ENCODE peak calls at places on chromosome 3, in six cellular contexts. H, Z, Y, L, M and T are unnamed samples.

GRCh38 chr3:184337315-184337714 is at the start of gene FAM131A:
- DNase-seq in M (no peak), H (no peak), Z (no peak), L (no peak), Y (no peak), T (no peak)

GRCh38 chr3:146274833-146275232 is 23.9 kb upstream of the PLSCR4 start:
- DNase-seq in L (no peak), H (no peak), M (no peak), Z (no peak), Y (no peak), T (no peak)

GRCh38 chr3:41162541-41162940 is 36.8 kb upstream of the CTNNB1 start:
- DNase-seq in Z (no peak), H (no peak), M (no peak), Y (no peak), L (no peak), T (no peak)

GRCh38 chr3:189233225-189233858 is 61.6 kb downstream of the TPRG1 start:
- DNase-seq in Z (peak), L (no peak), H (peak), Y (peak), M (peak), T (peak)

GRCh38 chr3:82054849-82055248 is 293.4 kb upstream of the GBE1 start:
- DNase-seq in H (no peak), Z (no peak), L (no peak), Y (no peak), M (no peak), T (no peak)

GRCh38 chr3:156429125-156429524 is 125.8 kb downstream of the SSR3 start:
- DNase-seq in Y (no peak), H (no peak), L (no peak), Z (no peak), M (no peak), T (no peak)

GRCh38 chr3:28586325-28586724 is 237.7 kb upstream of the AZI2 start:
- DNase-seq in M (no peak), Z (no peak), H (no peak), L (no peak), Y (no peak), T (no peak)

GRCh38 chr3:18425641-18426403 is 683 bp upstream of the SATB1 start:
- DNase-seq in M (no peak), Z (no peak), Y (no peak), H (no peak), L (no peak), T (no peak)

GRCh38 chr3:127722928-127723603 is 50.3 kb downstream of the ABTB1 start:
- DNase-seq in M (no peak), Z (no peak), L (no peak), Y (no peak), H (no peak), T (no peak)

DNA sequence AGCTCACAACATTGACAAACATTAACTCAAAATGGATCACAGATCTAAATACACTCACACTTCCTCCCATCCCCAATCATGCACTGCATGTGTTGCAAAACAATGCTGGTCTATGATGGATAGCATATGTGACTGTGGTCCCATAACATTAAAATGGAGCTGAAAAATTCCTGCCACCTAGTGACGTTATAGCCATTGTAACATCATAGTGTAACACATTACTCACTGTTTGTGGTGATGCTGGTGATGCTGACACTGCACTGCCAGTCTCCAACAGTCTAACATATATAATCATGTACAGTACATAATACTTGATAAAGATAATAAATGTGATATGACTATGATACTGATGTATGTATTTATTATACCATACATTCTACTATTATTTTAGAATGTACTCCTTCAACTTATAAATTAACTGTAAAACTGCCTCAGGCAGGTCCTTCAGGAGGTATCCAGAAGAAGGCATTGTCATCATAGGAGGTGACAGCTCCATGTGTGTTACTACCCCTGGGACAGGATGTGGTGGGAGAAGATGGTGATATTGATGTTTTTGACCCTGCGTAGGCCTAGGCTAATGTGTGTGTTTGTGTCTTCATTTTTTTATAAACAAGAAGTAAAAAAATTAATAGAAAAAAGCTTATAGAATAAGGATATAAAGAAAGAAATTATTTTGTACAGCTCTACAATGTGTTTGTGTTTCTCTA is 41.3 kb downstream of the TXNRD3 start:
- DNase-seq in L (no peak), Z (no peak), M (no peak), Y (no peak), H (no peak), T (no peak)
- TF ChIP-seq JUND in L (no peak), Z (no peak), M (no peak), Y (no peak), H (no peak), T (no peak)

DNA sequence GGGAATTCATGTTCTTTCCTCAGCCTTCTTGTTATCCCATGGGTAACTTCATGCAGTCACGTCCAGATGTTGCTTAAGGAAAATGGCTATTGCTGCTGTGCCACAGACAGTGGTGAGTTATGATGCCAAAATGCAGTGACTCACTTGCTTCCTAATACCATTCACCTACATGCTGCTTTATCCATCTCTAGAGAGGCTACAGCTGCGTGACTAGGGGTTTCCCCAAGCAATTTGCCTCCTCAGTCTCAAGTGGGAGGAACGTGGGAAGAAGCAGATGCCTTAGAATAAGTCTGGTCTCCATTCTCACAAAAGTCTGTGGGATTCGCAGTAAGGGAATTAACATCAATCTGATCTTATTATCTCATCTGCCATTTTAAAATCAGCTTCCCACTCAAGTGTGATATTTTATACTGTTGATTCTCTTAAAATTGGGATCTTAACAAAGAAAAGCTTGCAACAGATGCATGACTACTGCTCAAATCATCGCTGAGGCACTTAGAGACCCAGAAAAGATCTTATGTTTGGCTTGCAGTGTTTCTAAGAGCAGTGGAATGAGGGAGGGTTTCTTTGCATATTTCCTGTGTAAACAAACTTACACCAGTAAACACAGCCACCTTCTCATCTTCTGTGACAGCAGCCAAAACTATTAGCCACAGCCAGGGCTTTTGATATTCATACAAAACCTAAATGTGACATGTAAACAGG is 62.0 kb upstream of the ACP3 start:
- DNase-seq in M (no peak), L (no peak), H (no peak), Z (no peak), Y (no peak), T (no peak)
- TF ChIP-seq JUND in M (no peak), L (no peak), H (no peak), Z (no peak), Y (no peak), T (no peak)

GRCh38 chr3:11720220-11721113 is 76.8 kb upstream of the VGLL4 start:
- DNase-seq in M (peak), Y (peak), Z (peak), H (peak), L (no peak), T (peak)
- TF ChIP-seq JUND in M (no peak), Y (no peak), Z (no peak), H (no peak), L (no peak), T (no peak)

GRCh38 chr3:38152660-38153059 is 12.7 kb upstream of the OXSR1 start:
- DNase-seq in L (no peak), Z (no peak), H (no peak), Y (no peak), M (no peak), T (no peak)

GRCh38 chr3:38155825-38156224 is 9.5 kb upstream of the OXSR1 start:
- DNase-seq in Y (no peak), H (no peak), Z (no peak), M (no peak), L (no peak), T (no peak)

GRCh38 chr3:38154625-38155255 is 10.6 kb upstream of the OXSR1 start:
- DNase-seq in L (no peak), Y (no peak), Z (no peak), H (no peak), M (no peak), T (no peak)

GRCh38 chr3:38153221-38153620 is 12.1 kb upstream of the OXSR1 start:
- DNase-seq in Y (no peak), M (no peak), L (no peak), H (no peak), Z (no peak), T (no peak)

DNA sequence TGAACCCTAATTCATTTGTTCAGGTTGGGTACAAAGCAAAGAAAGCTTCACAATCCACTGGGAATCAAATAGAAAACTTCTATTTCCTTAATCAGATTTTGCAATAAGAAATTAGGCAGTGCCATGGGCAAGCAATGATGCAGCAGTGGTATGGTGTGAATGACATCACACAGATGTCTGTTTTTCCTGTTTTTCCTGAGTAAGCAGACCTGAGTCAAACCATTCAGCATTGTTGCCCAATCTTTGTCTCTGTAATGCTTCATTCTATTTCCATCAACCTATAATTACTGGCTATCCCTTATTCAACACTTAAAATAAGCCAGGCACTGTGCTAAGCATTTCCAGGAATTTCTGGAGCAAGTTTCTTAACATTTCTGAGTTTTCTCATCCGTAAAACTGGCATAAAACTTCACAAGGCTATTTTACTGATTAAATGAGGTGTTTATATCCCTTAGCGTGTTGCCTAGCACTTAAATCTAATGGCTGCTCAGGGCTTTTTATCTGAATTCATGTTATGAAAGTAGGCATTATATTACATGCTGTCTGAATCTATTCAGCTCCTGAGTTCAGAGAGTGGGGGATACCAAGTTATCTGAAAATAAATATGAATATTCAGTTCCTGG is 11.2 kb upstream of the OXSR1 start:
- DNase-seq in H (no peak), L (no peak), Z (no peak), M (no peak), Y (no peak), T (peak)
- TF ChIP-seq JUND in H (no peak), L (no peak), Z (no peak), M (no peak), Y (no peak), T (no peak)

GRCh38 chr3:80014576-80014975 is 246.8 kb upstream of the ROBO1 start:
- DNase-seq in Y (no peak), L (no peak), Z (no peak), M (no peak), H (no peak), T (no peak)
- TF ChIP-seq JUND in Y (no peak), L (no peak), Z (no peak), M (no peak), H (no peak), T (no peak)

GRCh38 chr3:112448939-112449338 is 50.3 kb downstream of the BTLA start:
- DNase-seq in L (no peak), M (no peak), H (no peak), Y (no peak), Z (no peak), T (no peak)

GRCh38 chr3:112445839-112446238 is 53.4 kb downstream of the BTLA start:
- DNase-seq in M (no peak), Z (no peak), H (no peak), L (no peak), Y (no peak), T (no peak)

DNA sequence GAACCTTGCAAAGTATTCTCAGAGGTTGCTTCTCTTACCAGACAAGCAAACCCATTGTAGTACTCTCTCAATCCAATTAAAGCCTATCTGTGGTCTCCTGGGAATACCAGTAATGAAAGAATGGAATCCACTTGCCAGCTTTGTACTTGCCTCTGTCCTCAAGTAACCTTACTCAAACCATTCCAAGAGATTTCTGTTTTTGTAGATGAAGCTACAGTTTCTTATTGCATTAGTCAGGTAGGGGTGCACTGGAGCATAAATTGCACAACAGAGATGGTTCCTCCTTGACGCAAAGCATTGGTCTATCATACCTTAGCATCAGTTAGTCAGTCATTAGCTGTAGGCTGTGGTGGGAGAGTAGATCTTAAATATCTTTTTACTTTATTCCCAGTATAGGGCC is 52.9 kb downstream of the BTLA start:
- DNase-seq in M (no peak), H (no peak), Z (no peak), L (no peak), Y (no peak), T (no peak)
- TF ChIP-seq JUND in M (no peak), H (no peak), Z (no peak), L (no peak), Y (no peak), T (no peak)

DNA sequence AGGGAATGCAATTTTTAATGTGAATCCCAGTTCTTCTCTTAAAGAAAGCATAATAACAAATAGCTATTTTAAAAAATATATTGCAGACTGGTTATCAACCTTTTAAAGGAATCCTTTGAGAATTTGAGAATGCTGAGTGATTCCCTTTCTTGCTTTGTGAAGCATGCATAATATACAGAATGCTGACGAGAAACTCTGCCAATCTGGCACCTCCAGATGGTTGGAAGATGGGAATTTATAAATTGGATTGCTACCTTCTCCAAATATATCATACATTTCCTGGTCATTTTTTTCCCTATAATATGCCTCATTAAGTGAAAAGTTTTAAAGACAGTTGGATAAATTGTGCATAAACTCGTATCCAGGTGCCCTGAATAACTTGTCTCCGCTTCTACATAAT is 333.9 kb upstream of the ARPP21 start:
- DNase-seq in H (no peak), Y (no peak), M (no peak), L (no peak), Z (no peak), T (no peak)
- TF ChIP-seq JUND in H (no peak), Y (no peak), M (no peak), L (no peak), Z (no peak), T (no peak)

DNA sequence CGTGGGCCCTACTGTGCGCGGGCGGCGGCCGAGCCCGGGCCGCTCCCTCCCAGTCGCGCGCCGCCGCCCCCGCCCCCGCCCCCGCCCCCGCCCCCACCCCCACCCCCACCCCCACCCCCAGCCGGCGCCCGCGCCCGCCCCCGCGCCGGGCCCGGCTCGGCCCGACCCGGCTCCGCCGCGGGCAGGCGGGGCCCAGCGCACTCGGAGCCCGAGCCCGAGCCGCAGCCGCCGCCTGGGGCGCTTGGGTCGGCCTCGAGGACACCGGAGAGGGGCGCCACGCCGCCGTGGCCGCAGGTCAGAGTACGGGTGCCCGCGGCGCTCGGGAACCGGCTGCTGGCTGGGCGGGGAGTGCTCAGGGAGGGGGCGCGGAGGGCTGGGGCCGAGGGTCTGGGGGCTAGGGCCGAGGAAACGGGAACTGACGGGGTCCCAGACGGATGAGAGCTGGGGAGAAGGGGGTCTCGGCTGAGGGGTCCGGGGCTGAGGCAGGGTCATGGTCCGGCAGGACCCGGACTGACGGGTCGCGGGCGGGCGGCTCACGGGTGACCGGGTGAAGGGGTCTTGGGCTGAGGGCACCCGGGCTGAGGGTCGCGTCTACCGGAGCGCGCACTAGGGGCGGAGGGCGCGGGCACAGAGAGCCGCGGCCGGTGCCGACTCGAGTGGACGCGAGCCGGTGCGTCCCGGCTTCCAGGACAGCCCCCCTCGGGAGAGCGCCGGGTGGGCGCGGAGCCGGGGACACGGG is 974 bp upstream of the PPARG start:
- DNase-seq in M (no peak), Z (no peak), L (no peak), H (no peak), Y (no peak), T (no peak)
- TF ChIP-seq JUND in M (no peak), Z (no peak), L (no peak), H (no peak), Y (no peak), T (no peak)